ENCODE peak calls at places on chromosome 12, in six cellular contexts. D is SK-N-DZ, P is NCI-H345, Z is activated T-cell treated with anti-CD3 and anti-CD28 coated beads for 1 hour, V is dermis blood vessel endothelial cell, K is brain microvascular endothelial cell. X is an unnamed sample.

GRCh38 chr12:103851127-103851526 is 10.1 kb upstream of the NT5DC3 start:
- DNase-seq in D (no peak), P (no peak), Z (no peak), V (no peak), K (no peak), X (no peak)

GRCh38 chr12:63865448-63865847 is 20.9 kb downstream of the SRGAP1 start:
- DNase-seq in D (no peak), P (no peak), Z (no peak), V (no peak), K (no peak), X (no peak)

GRCh38 chr12:80226576-80226975 is 127.2 kb downstream of the OTOGL start:
- DNase-seq in D (no peak), P (no peak), Z (no peak), V (peak; percentile 61), K (peak; percentile 46), X (no peak)

GRCh38 chr12:47413806-47414205 is 292.0 kb downstream of the RPAP3 start:
- DNase-seq in D (no peak), P (no peak), Z (no peak), V (no peak), K (no peak), X (peak; percentile 23)

GRCh38 chr12:93541578-93542217 is 30.8 kb upstream of the SOCS2 start:
- DNase-seq in D (no peak), P (no peak), Z (no peak), V (no peak), K (no peak), X (no peak)

GRCh38 chr12:108810636-108811035 is 46.7 kb downstream of the SSH1 start:
- DNase-seq in D (no peak), P (no peak), Z (no peak), V (no peak), K (no peak), X (no peak)

GRCh38 chr12:95358111-95359083 is 115.6 kb upstream of the METAP2 start:
- DNase-seq in D (no peak), P (no peak), Z (no peak), V (peak; percentile 79), K (no peak), X (no peak)

GRCh38 chr12:107091989-107092641 is 1.2 kb downstream of the CRY1 start:
- DNase-seq in D (peak; percentile 94), P (peak; percentile 69), Z (no peak), V (peak; percentile 97), K (peak; percentile 95), X (peak; percentile 88)

GRCh38 chr12:53638057-53638456 is 11.9 kb upstream of the ATF7 start:
- DNase-seq in D (no peak), P (no peak), Z (no peak), V (no peak), K (no peak), X (no peak)